ENCODE peak calls at places on chromosomes 6 and 20, in seven cellular contexts. K is DND-41, M is GM23248, E is mammary epithelial cell, L is K562, A is hepatocyte, R is OCI-LY7. N is an unnamed sample. For H3K79me2 and H3K9me3, the result is how much of the 10 kb centered on the place peaks cover.

GRCh38 chr20:6768228-6769185 is 1.0 kb downstream of the BMP2 start:
- DNase-seq in K (no peak), M (peak), E (peak), L (no peak), A (peak), R (no peak), N (no peak)

GRCh38 chr6:111987295-111987694 is 66.6 kb upstream of the CCN6 start:
- DNase-seq in K (no peak), M (no peak), E (peak), L (no peak), A (no peak), R (no peak), N (no peak)

GRCh38 chr6:7169296-7169721 is 61.5 kb downstream of the RREB1 start:
- DNase-seq in K (no peak), M (peak), E (no peak), L (no peak), A (no peak), R (no peak), N (no peak)

GRCh38 chr6:1575213-1576041 is 34.3 kb upstream of the FOXC1 start:
- DNase-seq in K (peak), M (no peak), E (no peak), L (no peak), A (no peak), R (no peak), N (no peak)

GRCh38 chr6:18431581-18431980 is 44.4 kb downstream of the RNF144B start:
- DNase-seq in K (no peak), M (no peak), E (peak), L (no peak), A (no peak), R (no peak), N (no peak)

GRCh38 chr6:74128536-74128935 is 432.5 kb downstream of the CD109 start:
- DNase-seq in K (no peak), M (peak), E (no peak), L (no peak), A (no peak), R (no peak), N (no peak)

GRCh38 chr6:373773-374724 is 17.5 kb upstream of the IRF4 start:
- DNase-seq in K (no peak), M (peak), E (no peak), L (no peak), A (peak), R (no peak), N (no peak)

GRCh38 chr6:119526609-119527605 is 177.3 kb upstream of the MAN1A1 start:
- DNase-seq in K (no peak), M (peak), E (no peak), L (no peak), A (no peak), R (no peak), N (no peak)

GRCh38 chr20:17558154-17558940 is 11.5 kb upstream of the DSTN start:
- DNase-seq in K (no peak), M (peak), E (peak), L (peak), A (peak), R (no peak), N (no peak)

GRCh38 chr6:25670208-25670607 is 18.2 kb downstream of the SCGN start:
- DNase-seq in K (no peak), M (no peak), E (no peak), L (no peak), A (peak), R (no peak), N (no peak)

GRCh38 chr6:159267165-159267564 is 98.0 kb downstream of the FNDC1 start:
- DNase-seq in K (peak), M (peak), E (no peak), L (peak), A (peak), R (peak), N (peak)

GRCh38 chr6:45196121-45196520 is 132.0 kb upstream of the RUNX2 start:
- DNase-seq in K (no peak), M (no peak), E (no peak), L (no peak), A (no peak), R (no peak), N (no peak)

GRCh38 chr6:106422551-106422950 is 62.0 kb downstream of the CRYBG1 start:
- DNase-seq in K (no peak), M (peak), E (no peak), L (no peak), A (no peak), R (no peak), N (peak)

GRCh38 chr6:144443157-144443556 is 158.0 kb downstream of the UTRN start:
- DNase-seq in K (no peak), M (no peak), E (no peak), L (no peak), A (no peak), R (no peak), N (no peak)

GRCh38 chr6:23446394-23447001 is 679.5 kb upstream of the NRSN1 start:
- DNase-seq in K (no peak), M (peak), E (peak), L (no peak), A (peak), R (no peak), N (no peak)

GRCh38 chr20:43920797-43921196 is 6.1 kb downstream of the TOX2 start:
- DNase-seq in K (no peak), M (no peak), E (no peak), L (no peak), A (no peak), R (no peak), N (no peak)
- H3K79me2 ChIP-seq in K (under half), M (half or more), E (under half), L (under half), A (under half), R (under half), N (under half)

GRCh38 chr6:108243836-108244235 is 17.0 kb downstream of the SNX3 start:
- DNase-seq in K (no peak), M (peak), E (no peak), L (no peak), A (no peak), R (no peak), N (no peak)

GRCh38 chr6:108242259-108242658 is 18.6 kb downstream of the SNX3 start:
- DNase-seq in K (no peak), M (no peak), E (no peak), L (no peak), A (no peak), R (no peak), N (no peak)

GRCh38 chr6:108238321-108238720 is 22.5 kb downstream of the SNX3 start:
- DNase-seq in K (no peak), M (no peak), E (no peak), L (no peak), A (no peak), R (no peak), N (no peak)

GRCh38 chr6:108247965-108248536 is 12.8 kb downstream of the SNX3 start:
- DNase-seq in K (no peak), M (no peak), E (no peak), L (no peak), A (no peak), R (no peak), N (no peak)

DNA sequence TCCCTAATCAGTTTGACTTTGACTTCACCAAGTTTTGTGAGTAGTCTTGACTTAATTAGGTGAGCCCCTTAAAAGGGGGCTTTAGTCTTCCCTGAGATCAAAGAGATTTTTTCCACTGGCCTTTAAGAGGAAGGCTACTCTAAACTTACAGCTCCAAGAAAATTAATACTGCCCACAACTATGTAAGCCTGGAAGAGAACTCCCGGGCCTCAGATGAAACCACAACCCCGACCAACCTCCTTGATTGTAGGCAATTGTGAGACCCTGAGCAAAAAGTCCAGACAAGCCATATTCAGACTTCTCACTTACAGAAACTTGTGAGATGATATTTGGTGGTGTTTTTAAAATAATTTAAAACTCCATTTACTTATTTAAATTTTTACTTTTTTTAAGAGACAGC is 18.1 kb downstream of the SNX3 start:
- DNase-seq in K (no peak), M (no peak), E (no peak), L (no peak), A (no peak), R (no peak), N (no peak)
- H3K9me3 ChIP-seq in K (under half), M (under half), E (under half), L (under half), A (under half), R (under half), N (under half)

GRCh38 chr6:128495536-128496333 is 24.7 kb downstream of the PTPRK start:
- DNase-seq in K (no peak), M (no peak), E (no peak), L (no peak), A (no peak), R (no peak), N (no peak)
- H3K79me2 ChIP-seq in K (under half), M (half or more), E (half or more), L (under half), A (half or more), R (under half), N (half or more)

GRCh38 chr6:169406034-169406433 is 152.4 kb upstream of the THBS2 start:
- DNase-seq in K (no peak), M (no peak), E (no peak), L (no peak), A (no peak), R (no peak), N (no peak)
- H3K9me3 ChIP-seq in K (under half), M (under half), E (under half), L (under half), A (under half), R (under half), N (under half)

DNA sequence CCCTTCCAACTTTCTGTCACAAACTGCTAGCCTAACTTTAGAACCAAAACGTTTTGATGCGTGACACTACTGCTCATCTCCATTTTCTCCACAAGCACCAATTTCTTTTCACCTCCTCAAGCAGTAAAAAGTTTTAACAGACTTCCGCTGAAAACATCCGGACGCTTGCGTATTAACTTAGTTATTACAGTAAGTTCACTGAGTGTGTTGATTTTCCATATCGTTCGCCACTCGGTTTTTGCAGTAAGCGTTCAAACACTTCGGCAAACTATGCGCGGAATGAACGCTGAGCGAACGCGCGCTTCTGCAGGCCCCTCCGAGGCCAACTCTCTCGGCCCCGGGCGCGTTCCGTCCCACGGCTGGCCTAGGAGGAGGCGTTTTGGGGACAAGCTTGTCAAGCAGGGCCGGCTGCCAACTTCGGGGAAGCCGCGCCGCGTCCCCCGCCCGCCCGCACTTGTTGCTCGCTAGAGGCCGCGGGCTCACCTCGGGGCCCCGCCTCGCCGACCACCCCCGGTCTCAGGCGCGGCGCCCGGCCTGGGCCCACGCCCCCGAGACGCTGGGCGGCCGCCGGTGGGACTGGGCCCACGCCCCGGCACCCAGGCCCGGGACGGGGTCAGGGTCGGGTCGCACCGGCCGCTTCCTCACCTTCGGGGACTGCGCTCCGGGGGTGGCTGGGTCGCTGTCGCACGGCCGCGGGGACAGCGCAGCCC is 945 bp downstream of the PHF10 start:
- DNase-seq in K (peak), M (peak), E (peak), L (peak), A (peak), R (peak), N (no peak)
- H3K79me2 ChIP-seq in K (half or more), M (under half), E (under half), L (under half), A (half or more), R (under half), N (under half)

DNA sequence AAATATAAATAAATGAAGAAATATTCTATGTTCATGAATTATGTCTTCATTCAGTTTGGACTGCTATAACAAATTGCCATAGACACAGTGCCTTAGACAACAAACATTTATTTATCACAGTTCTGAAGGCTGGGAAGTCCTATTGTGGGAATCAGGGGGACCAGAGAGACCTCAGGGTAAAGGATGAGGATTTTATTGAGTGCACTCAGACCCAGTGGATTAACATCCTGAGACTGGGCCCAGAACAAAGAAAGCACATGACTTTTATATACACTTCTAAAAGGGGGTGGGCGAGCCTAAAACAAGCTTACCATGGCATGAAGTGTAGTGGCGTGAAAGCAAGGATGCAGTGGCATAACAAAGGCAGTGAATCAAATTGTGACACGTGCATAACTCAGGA is 26.9 kb upstream of the CBLN4 start:
- DNase-seq in K (no peak), M (no peak), E (no peak), L (no peak), A (no peak), R (peak), N (no peak)
- H3K9me3 ChIP-seq in K (under half), M (under half), E (under half), L (under half), A (under half), R (under half), N (under half)

GRCh38 chr6:97189767-97190166 is 93.2 kb downstream of the MMS22L start:
- DNase-seq in K (no peak), M (peak), E (no peak), L (no peak), A (no peak), R (no peak), N (no peak)
- H3K79me2 ChIP-seq in K (under half), M (under half), E (under half), L (under half), A (under half), R (under half), N (under half)

GRCh38 chr6:39686980-39687379 is 38.2 kb downstream of the KIF6 start:
- DNase-seq in K (no peak), M (no peak), E (no peak), L (no peak), A (no peak), R (no peak), N (no peak)
- H3K9me3 ChIP-seq in K (under half), M (under half), E (under half), L (under half), A (under half), R (under half), N (under half)

DNA sequence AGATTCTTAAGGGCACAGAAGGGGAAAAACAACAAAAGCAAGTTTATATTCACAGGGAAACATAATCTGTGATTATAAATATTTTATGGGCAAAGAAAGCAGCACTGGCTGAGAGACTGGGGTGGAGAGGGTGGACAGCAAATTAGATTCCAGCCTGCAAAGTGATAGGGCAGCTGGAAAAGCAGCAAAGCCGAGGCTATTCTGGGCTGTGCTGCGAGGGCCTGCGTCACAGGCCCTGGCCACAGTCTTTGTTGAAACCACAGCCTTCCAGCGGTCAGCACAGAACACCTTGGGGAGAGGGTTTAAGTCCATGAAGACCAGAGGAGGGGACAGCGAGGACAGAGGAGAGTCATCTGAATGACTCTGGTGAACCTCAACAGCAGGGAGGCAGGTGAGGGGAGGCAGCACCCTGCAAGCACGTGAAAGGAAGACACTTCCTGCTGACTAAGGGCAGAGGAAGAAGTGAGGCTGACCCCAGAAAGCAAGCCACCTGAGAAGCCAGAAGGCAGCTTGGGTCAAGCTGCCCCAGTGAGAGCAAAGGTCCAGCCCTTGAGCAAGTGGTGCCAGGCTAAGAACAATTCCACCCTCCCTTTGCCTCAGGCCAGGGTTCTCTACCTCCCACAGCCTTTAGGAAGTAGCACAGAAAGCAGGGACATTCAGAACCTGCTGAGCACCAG is 17.1 kb downstream of the MRPL14 start:
- DNase-seq in K (no peak), M (no peak), E (no peak), L (no peak), A (no peak), R (no peak), N (no peak)
- H3K79me2 ChIP-seq in K (under half), M (half or more), E (half or more), L (under half), A (half or more), R (under half), N (half or more)

DNA sequence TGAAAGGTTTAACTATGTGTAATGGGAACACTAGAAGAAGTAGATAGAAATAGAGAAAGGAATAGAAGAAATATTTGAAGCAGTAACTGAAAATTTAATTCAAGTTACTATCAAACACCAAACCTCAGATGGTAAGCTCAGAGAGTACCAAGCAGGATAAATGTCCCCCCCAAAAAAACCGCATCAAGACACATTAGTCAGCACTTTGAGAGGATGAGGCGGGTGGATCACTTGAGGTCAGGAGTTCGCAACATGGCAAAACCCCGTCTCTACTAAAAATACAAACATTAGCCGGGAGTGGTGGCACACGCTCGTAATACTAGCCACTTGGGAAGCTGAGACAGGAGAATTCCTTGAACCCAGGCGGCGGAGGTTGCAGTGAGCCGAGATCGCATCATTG is 253.1 kb downstream of the C6orf118 start:
- DNase-seq in K (no peak), M (no peak), E (no peak), L (no peak), A (no peak), R (no peak), N (no peak)
- H3K9me3 ChIP-seq in K (under half), M (under half), E (under half), L (under half), A (under half), R (under half), N (under half)